ENCODE peak calls at places on chromosomes 2 and 18, in seven cellular contexts. Y is ACHN; E is NCI-H2107; G is lower lobe of right lung; Z is NCI-H1092 treated with DMSO at 0.1 percent for 48 hours; V is stimulated activated CD8-positive, alpha-beta memory T cell treated with anti-CD3 and anti-CD28 coated beads, Interleukin-4, amount 100 ng/mL, for 48 hours; P is activated CD8-positive, alpha-beta memory T cell treated with anti-CD3 and anti-CD28 coated beads for 4 hours. K is an unnamed sample.

GRCh38 chr2:25405871-25406270 is 64.1 kb upstream of the DNMT3A start:
- DNase-seq in Y (no peak), E (no peak), G (no peak), Z (no peak), V (no peak), P (no peak), K (no peak)

GRCh38 chr2:19228092-19228670 is 130.2 kb downstream of the OSR1 start:
- DNase-seq in Y (no peak), E (no peak), G (no peak), Z (no peak), V (no peak), P (no peak), K (no peak)

GRCh38 chr18:14026199-14026598 is 106.0 kb downstream of the ZNF519 start:
- DNase-seq in Y (no peak), E (no peak), G (no peak), Z (no peak), V (no peak), P (no peak), K (no peak)

GRCh38 chr2:190948671-190949070 is 65.3 kb downstream of the STAT1 start:
- DNase-seq in Y (peak), E (no peak), G (no peak), Z (no peak), V (no peak), P (no peak), K (no peak)

GRCh38 chr2:98026292-98026691 is 30.5 kb upstream of the TMEM131 start:
- DNase-seq in Y (no peak), E (no peak), G (no peak), Z (no peak), V (no peak), P (no peak), K (no peak)

GRCh38 chr18:79062806-79063205 is 6.4 kb upstream of the ATP9B start:
- DNase-seq in Y (no peak), E (no peak), G (peak), Z (no peak), V (no peak), P (no peak), K (no peak)

GRCh38 chr2:230060672-230061293 is 7.9 kb downstream of the SLC16A14 start:
- DNase-seq in Y (no peak), E (no peak), G (no peak), Z (no peak), V (no peak), P (no peak), K (no peak)

GRCh38 chr2:25692143-25692542 is 18.8 kb upstream of the DTNB start:
- DNase-seq in Y (no peak), E (no peak), G (no peak), Z (no peak), V (no peak), P (no peak), K (no peak)

GRCh38 chr18:21968334-21968733 is 201.1 kb upstream of the GATA6 start:
- DNase-seq in Y (no peak), E (no peak), G (no peak), Z (no peak), V (no peak), P (no peak), K (no peak)

GRCh38 chr18:21132398-21132918 is 20.8 kb upstream of the ROCK1 start:
- DNase-seq in Y (no peak), E (no peak), G (no peak), Z (no peak), V (no peak), P (no peak), K (no peak)

GRCh38 chr2:915979-916378 is 34.7 kb upstream of the SNTG2 start:
- DNase-seq in Y (no peak), E (no peak), G (no peak), Z (no peak), V (no peak), P (no peak), K (no peak)

GRCh38 chr18:22683196-22683676 is 249.9 kb upstream of the RBBP8 start:
- DNase-seq in Y (peak), E (no peak), G (no peak), Z (peak), V (no peak), P (no peak), K (no peak)

GRCh38 chr2:139949242-139949972 is 1169.2 kb upstream of the NXPH2 start:
- DNase-seq in Y (no peak), E (no peak), G (no peak), Z (no peak), V (no peak), P (no peak), K (no peak)

GRCh38 chr2:60553992-60554648 is 666 bp upstream of the BCL11A start:
- DNase-seq in Y (peak), E (no peak), G (peak), Z (peak), V (no peak), P (no peak), K (peak)

GRCh38 chr2:9158786-9159779 is 47.5 kb upstream of the ASAP2 start:
- DNase-seq in Y (no peak), E (no peak), G (no peak), Z (no peak), V (no peak), P (no peak), K (no peak)

GRCh38 chr2:191349990-191350389 is 104.8 kb downstream of the MYO1B start:
- DNase-seq in Y (no peak), E (no peak), G (no peak), Z (no peak), V (no peak), P (no peak), K (no peak)

GRCh38 chr2:158507141-158507540 is 50.4 kb downstream of the PKP4 start:
- DNase-seq in Y (no peak), E (no peak), G (no peak), Z (no peak), V (no peak), P (no peak), K (no peak)

GRCh38 chr2:173854840-173855239 is 110.3 kb downstream of the SP3 start:
- DNase-seq in Y (no peak), E (no peak), G (no peak), Z (no peak), V (no peak), P (no peak), K (no peak)

GRCh38 chr18:5997361-5997760 is 102.0 kb upstream of the TMEM200C start:
- DNase-seq in Y (no peak), E (no peak), G (no peak), Z (no peak), V (no peak), P (no peak), K (no peak)

GRCh38 chr2:225763711-225764110 is 364.2 kb downstream of the NYAP2 start:
- DNase-seq in Y (no peak), E (no peak), G (no peak), Z (no peak), V (no peak), P (no peak), K (no peak)

GRCh38 chr2:175010848-175011254 is 5.7 kb upstream of the CHN1 start:
- DNase-seq in Y (no peak), E (peak), G (no peak), Z (peak), V (no peak), P (no peak), K (no peak)

K was measured in immature natural killer cell.